ENCODE peak calls at places on chromosomes 4 and X, in seven cellular contexts. T is fibroblast of mammary gland; O is H4; W is activated naive CD8-positive, alpha-beta T cell treated with anti-CD3 and anti-CD28 coated beads, Interleukin-2, amount 50 U/mL, for 24 hours; S is adipocyte; N is breast epithelium; V is Calu3. Z is an unnamed sample.

GRCh38 chrX:39815621-39816020 is 282.1 kb downstream of the BCOR start:
- DNase-seq in T (no peak), O (peak), W (peak), S (no peak), N (no peak), V (no peak), Z (no peak)

GRCh38 chrX:153885968-153886903 is at the start of gene L1CAM:
- DNase-seq in T (no peak), O (no peak), W (no peak), S (no peak), N (no peak), V (no peak), Z (no peak)

GRCh38 chr4:139797287-139797686 is 131.7 kb downstream of the MGST2 start:
- DNase-seq in T (no peak), O (no peak), W (no peak), S (no peak), N (no peak), V (no peak), Z (no peak)

GRCh38 chr4:61201562-61202099 is 1.5 kb downstream of the ADGRL3 start:
- DNase-seq in T (no peak), O (no peak), W (no peak), S (peak), N (no peak), V (peak), Z (no peak)

GRCh38 chr4:76585897-76586360 is 150.9 kb downstream of the SHROOM3 start:
- DNase-seq in T (no peak), O (no peak), W (peak), S (peak), N (peak), V (peak), Z (peak)

GRCh38 chr4:94160774-94161173 is 46.9 kb upstream of the SMARCAD1 start:
- DNase-seq in T (no peak), O (no peak), W (no peak), S (no peak), N (no peak), V (no peak), Z (no peak)

GRCh38 chr4:147682755-147683154 is 1.2 kb downstream of the PRMT9 start:
- DNase-seq in T (no peak), O (no peak), W (no peak), S (peak), N (no peak), V (no peak), Z (no peak)

GRCh38 chrX:21738145-21738949 is 19.6 kb downstream of the SMPX start:
- DNase-seq in T (no peak), O (no peak), W (no peak), S (no peak), N (no peak), V (no peak), Z (no peak)

GRCh38 chr4:129098578-129098977 is 2.6 kb downstream of the C4orf33 start:
- DNase-seq in T (no peak), O (no peak), W (no peak), S (no peak), N (no peak), V (no peak), Z (no peak)

GRCh38 chr4:53591372-53591892 is at the start of gene LNX1:
- DNase-seq in T (no peak), O (no peak), W (no peak), S (no peak), N (peak), V (peak), Z (peak)

GRCh38 chr4:81650871-81651270 is 179.2 kb upstream of the RASGEF1B start:
- DNase-seq in T (no peak), O (peak), W (no peak), S (no peak), N (no peak), V (no peak), Z (no peak)

GRCh38 chr4:40684404-40684803 is 54.7 kb upstream of the RBM47 start:
- DNase-seq in T (no peak), O (no peak), W (no peak), S (no peak), N (no peak), V (no peak), Z (no peak)

GRCh38 chrX:10797493-10797892 is 177.1 kb upstream of the MID1 start:
- DNase-seq in T (peak), O (peak), W (no peak), S (peak), N (no peak), V (no peak), Z (no peak)

GRCh38 chrX:96379951-96380350 is 304.7 kb upstream of the DIAPH2 start:
- DNase-seq in T (peak), O (no peak), W (no peak), S (no peak), N (no peak), V (no peak), Z (no peak)

GRCh38 chr4:2449051-2449450 is 19.9 kb upstream of the RNF4 start:
- DNase-seq in T (no peak), O (no peak), W (no peak), S (no peak), N (no peak), V (no peak), Z (no peak)

GRCh38 chr4:75432683-75433082 is 81.5 kb downstream of the RCHY1 start:
- DNase-seq in T (peak), O (no peak), W (no peak), S (peak), N (no peak), V (peak), Z (no peak)

GRCh38 chrX:101410461-101410860 is 2.4 kb downstream of the HNRNPH2 start:
- DNase-seq in T (no peak), O (no peak), W (no peak), S (no peak), N (no peak), V (no peak), Z (no peak)

Z was measured in suprapubic skin.